ENCODE peak calls at places on chromosome 18, in five cellular contexts. One of them, this sample, is unnamed.

GRCh38 chr18:44149706-44150105 is 531.0 kb upstream of the SETBP1 start:
- DNase-seq in astrocyte: peak; percentile 92
- DNase-seq in colonic mucosa: no peak
- DNase-seq in mammary epithelial cell: peak; percentile 94
- DNase-seq in fibroblast of lung: peak; percentile 50
- DNase-seq in this sample: peak; percentile 60

GRCh38 chr18:44682181-44682870 is 1.6 kb downstream of the SETBP1 start:
- DNase-seq in astrocyte: no peak
- DNase-seq in colonic mucosa: peak; percentile 57
- DNase-seq in mammary epithelial cell: peak; percentile 60
- DNase-seq in fibroblast of lung: no peak
- DNase-seq in this sample: no peak

GRCh38 chr18:77366725-77367641 is 117.3 kb downstream of the GALR1 start:
- DNase-seq in astrocyte: peak; percentile 23
- DNase-seq in colonic mucosa: peak; percentile 64
- DNase-seq in mammary epithelial cell: no peak
- DNase-seq in fibroblast of lung: no peak
- DNase-seq in this sample: peak; percentile 57

GRCh38 chr18:48766487-48766886 is 184.3 kb downstream of the SMAD7 start:
- DNase-seq in astrocyte: no peak
- DNase-seq in colonic mucosa: no peak
- DNase-seq in mammary epithelial cell: no peak
- DNase-seq in fibroblast of lung: no peak
- DNase-seq in this sample: no peak

GRCh38 chr18:74229005-74229404 is 62.8 kb downstream of the CYB5A start:
- DNase-seq in astrocyte: no peak
- DNase-seq in colonic mucosa: no peak
- DNase-seq in mammary epithelial cell: no peak
- DNase-seq in fibroblast of lung: no peak
- DNase-seq in this sample: no peak

GRCh38 chr18:2662990-2663389 is 7.5 kb downstream of the SMCHD1 start:
- DNase-seq in astrocyte: no peak
- DNase-seq in colonic mucosa: no peak
- DNase-seq in mammary epithelial cell: no peak
- DNase-seq in fibroblast of lung: no peak
- DNase-seq in this sample: no peak

GRCh38 chr18:77131652-77132368 is 773 bp downstream of the MBP start:
- DNase-seq in astrocyte: no peak
- DNase-seq in colonic mucosa: peak; percentile 84
- DNase-seq in mammary epithelial cell: peak; percentile 56
- DNase-seq in fibroblast of lung: no peak
- DNase-seq in this sample: peak; percentile 45

GRCh38 chr18:22159014-22159413 is 10.4 kb upstream of the GATA6 start:
- DNase-seq in astrocyte: no peak
- DNase-seq in colonic mucosa: no peak
- DNase-seq in mammary epithelial cell: no peak
- DNase-seq in fibroblast of lung: no peak
- DNase-seq in this sample: no peak

GRCh38 chr18:59265246-59266018 is 7.8 kb downstream of the RAX start:
- DNase-seq in astrocyte: no peak
- DNase-seq in colonic mucosa: no peak
- DNase-seq in mammary epithelial cell: no peak
- DNase-seq in fibroblast of lung: no peak
- DNase-seq in this sample: no peak

DNA sequence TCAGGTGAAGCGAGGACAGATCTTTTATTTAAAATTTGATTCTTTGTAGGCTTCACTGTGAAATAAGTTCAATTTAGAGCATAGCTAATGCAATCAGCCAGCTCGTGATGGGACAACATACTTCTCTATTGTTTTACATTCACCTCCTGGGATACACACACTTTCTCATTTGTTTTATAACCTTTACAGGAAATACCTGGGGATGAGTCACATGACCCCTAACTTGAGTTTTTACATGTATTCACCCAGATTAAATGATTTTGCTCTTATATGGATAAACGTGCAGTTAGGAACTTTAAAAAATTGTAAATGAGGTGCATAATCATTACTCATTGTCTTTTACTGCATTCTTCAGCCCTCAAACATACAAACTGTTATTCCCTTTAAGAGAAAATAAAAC is 152.1 kb downstream of the NEDD4L start:
- DNase-seq in astrocyte: peak; percentile 41
- DNase-seq in colonic mucosa: peak; percentile 16
- DNase-seq in mammary epithelial cell: peak; percentile 47
- DNase-seq in fibroblast of lung: no peak
- DNase-seq in this sample: peak; percentile 75
- H3K9ac ChIP-seq in astrocyte: peak overlapping the region; percentile 63
- H3K9ac ChIP-seq in colonic mucosa: peak overlapping the region; percentile 61
- H3K9ac ChIP-seq in mammary epithelial cell: peak overlapping the region; percentile 91
- H3K9ac ChIP-seq in fibroblast of lung: no peak overlapping the region
- H3K9ac ChIP-seq in this sample: no peak overlapping the region

DNA sequence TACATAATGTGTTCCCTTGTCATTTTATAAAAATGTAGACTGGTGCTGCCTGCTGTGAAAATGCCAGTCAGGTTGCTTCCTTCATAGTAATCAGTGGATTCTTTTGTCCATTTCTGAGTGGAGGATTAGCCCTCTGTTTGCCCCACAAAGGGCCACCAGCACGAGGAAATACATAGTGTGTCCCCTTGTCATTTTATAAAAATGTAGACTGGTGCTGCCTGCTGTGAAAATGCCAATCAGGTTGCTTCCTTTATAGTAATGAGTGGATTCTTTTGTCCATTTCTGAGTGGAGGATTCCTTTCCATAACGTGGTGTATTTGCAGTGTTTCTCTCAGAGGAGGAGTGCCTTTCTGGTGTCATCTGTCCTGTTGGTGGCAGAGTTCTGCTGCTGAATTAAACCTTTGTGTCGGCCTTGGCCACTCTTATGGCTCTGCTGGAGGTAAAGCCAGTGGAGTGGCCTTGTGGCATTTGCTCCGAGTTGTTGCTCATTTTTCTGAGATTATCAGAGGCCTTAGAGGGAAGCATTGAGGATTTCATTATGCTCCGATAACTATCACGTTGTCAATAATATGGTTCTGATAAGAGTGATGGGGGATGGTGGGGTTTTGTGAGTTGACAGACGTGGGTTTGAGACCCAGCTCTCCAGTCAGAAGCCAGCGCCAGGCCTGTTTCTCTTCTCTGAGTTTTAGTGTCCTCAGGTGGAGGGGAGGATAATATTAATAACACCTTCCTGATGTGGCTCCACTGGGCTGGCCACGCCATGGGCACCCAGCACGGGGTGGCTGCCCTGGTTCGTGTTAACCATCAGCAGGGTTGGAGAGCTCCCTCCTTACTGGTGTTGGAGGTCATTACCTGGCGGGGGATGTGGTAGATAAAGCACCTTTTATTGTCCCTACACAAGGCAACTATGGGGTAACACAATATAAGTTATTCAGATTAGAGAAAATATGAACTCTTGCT is 96.6 kb downstream of the NEDD4L start:
- DNase-seq in astrocyte: no peak
- DNase-seq in colonic mucosa: no peak
- DNase-seq in mammary epithelial cell: no peak
- DNase-seq in fibroblast of lung: no peak
- DNase-seq in this sample: no peak
- TF ChIP-seq CTCF in astrocyte: no peak
- TF ChIP-seq CTCF in colonic mucosa: no peak
- TF ChIP-seq CTCF in mammary epithelial cell: no peak
- TF ChIP-seq CTCF in fibroblast of lung: no peak
- TF ChIP-seq CTCF in this sample: peak; percentile 35

GRCh38 chr18:58051765-58052460 is 7.9 kb downstream of the NEDD4L start:
- DNase-seq in astrocyte: no peak
- DNase-seq in colonic mucosa: no peak
- DNase-seq in mammary epithelial cell: peak; percentile 32
- DNase-seq in fibroblast of lung: peak; percentile 53
- DNase-seq in this sample: peak; percentile 40
- H3K9ac ChIP-seq in astrocyte: no peak overlapping the region
- H3K9ac ChIP-seq in colonic mucosa: no peak overlapping the region
- H3K9ac ChIP-seq in mammary epithelial cell: no peak overlapping the region
- H3K9ac ChIP-seq in fibroblast of lung: no peak overlapping the region
- H3K9ac ChIP-seq in this sample: no peak overlapping the region

GRCh38 chr18:36411745-36412168 is 114.2 kb downstream of the FHOD3 start:
- DNase-seq in astrocyte: no peak
- DNase-seq in colonic mucosa: no peak
- DNase-seq in mammary epithelial cell: no peak
- DNase-seq in fibroblast of lung: peak; percentile 3
- DNase-seq in this sample: peak; percentile 44
- TF ChIP-seq CTCF in astrocyte: peak; percentile 21
- TF ChIP-seq CTCF in colonic mucosa: no peak
- TF ChIP-seq CTCF in mammary epithelial cell: peak; percentile 63
- TF ChIP-seq CTCF in fibroblast of lung: peak; percentile 36
- TF ChIP-seq CTCF in this sample: peak; percentile 60

DNA sequence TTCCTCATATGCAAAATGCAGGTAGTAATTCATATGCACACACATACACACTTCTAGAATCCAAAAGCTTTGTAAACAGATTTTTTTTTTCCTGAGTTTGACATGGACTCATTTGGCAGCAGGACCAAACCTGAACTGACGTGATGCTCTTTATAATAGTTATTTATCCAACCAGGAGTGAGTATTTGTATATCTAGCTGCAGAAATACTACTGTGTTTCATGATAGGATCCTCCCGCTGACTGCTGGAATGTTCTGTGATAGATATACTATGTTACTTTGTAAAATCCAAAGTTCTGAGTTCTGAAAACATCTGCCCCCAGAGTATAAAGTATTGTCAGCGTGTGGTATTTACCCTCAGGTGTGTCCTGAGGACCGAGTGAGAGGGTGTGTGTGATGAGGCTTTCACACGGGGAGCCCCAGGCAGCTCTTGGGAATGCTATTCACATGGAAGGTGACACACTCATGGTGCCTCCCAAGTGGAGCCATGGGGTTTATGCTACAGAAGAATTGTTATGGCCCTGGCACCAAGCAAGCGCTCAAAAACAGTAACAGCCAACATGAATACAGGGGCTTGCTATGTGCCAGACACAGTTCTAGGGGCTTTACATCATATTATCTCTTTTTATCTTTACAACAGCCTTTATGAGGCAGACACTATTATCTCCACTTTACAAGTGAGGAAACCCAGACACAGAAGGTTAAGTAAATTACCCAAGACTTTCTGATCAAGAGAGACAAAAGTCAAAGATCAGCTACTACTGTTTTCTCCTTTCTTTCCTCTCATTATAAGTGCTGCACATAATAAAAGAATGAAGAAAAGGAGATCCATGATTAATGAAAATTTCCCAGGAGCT is 16.7 kb upstream of the TXNDC2 start:
- DNase-seq in astrocyte: no peak
- DNase-seq in colonic mucosa: peak; percentile 39
- DNase-seq in mammary epithelial cell: no peak
- DNase-seq in fibroblast of lung: no peak
- DNase-seq in this sample: no peak
- H3K9ac ChIP-seq in astrocyte: no peak overlapping the region
- H3K9ac ChIP-seq in colonic mucosa: peak overlapping the region; percentile 40
- H3K9ac ChIP-seq in mammary epithelial cell: no peak overlapping the region
- H3K9ac ChIP-seq in fibroblast of lung: no peak overlapping the region
- H3K9ac ChIP-seq in this sample: no peak overlapping the region

DNA sequence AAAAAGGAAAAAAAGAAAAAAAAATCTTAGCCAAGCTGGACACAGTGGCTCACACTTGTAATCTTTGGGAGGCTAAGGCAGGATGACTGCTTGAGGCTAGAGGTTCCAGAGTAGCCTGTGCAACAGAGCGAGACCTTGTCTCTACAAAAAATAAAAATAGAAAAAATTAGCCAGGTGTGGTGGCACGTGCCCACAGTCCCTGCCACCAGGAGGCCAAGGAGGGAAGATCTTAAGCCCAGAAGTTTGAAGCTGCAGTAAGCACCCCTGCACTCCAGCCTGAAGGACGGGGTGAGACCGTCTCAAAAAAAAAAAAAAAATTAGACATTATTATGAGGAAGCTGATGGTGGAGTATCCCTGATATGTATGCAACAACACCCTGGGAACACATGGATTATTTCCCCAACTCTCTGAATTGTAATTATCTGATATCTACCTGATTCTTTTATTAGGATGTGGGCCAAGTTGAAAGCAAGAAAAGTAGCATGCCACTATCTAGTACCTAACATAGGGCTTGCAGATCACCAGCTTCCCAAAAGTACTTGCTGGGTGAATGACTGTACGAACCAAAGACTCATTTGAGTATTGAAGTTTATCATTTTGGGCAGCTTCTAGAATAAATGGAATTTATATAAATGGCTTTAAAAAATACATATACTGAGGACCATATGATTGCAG is 140.9 kb downstream of the TCF4 start:
- DNase-seq in astrocyte: no peak
- DNase-seq in colonic mucosa: no peak
- DNase-seq in mammary epithelial cell: no peak
- DNase-seq in fibroblast of lung: no peak
- DNase-seq in this sample: no peak
- TF ChIP-seq CTCF in astrocyte: no peak
- TF ChIP-seq CTCF in colonic mucosa: no peak
- TF ChIP-seq CTCF in mammary epithelial cell: no peak
- TF ChIP-seq CTCF in fibroblast of lung: no peak
- TF ChIP-seq CTCF in this sample: no peak

GRCh38 chr18:41655074-41655473 is 300.0 kb upstream of the PIK3C3 start:
- DNase-seq in astrocyte: no peak
- DNase-seq in colonic mucosa: no peak
- DNase-seq in mammary epithelial cell: no peak
- DNase-seq in fibroblast of lung: no peak
- DNase-seq in this sample: no peak

GRCh38 chr18:41660654-41661053 is 294.4 kb upstream of the PIK3C3 start:
- DNase-seq in astrocyte: peak; percentile 48
- DNase-seq in colonic mucosa: no peak
- DNase-seq in mammary epithelial cell: peak; percentile 29
- DNase-seq in fibroblast of lung: no peak
- DNase-seq in this sample: peak; percentile 3

GRCh38 chr18:41657189-41657588 is 297.8 kb upstream of the PIK3C3 start:
- DNase-seq in astrocyte: no peak
- DNase-seq in colonic mucosa: no peak
- DNase-seq in mammary epithelial cell: no peak
- DNase-seq in fibroblast of lung: no peak
- DNase-seq in this sample: no peak
- H3K9ac ChIP-seq in astrocyte: no peak overlapping the region
- H3K9ac ChIP-seq in colonic mucosa: no peak overlapping the region
- H3K9ac ChIP-seq in mammary epithelial cell: no peak overlapping the region
- H3K9ac ChIP-seq in fibroblast of lung: no peak overlapping the region
- H3K9ac ChIP-seq in this sample: no peak overlapping the region

DNA sequence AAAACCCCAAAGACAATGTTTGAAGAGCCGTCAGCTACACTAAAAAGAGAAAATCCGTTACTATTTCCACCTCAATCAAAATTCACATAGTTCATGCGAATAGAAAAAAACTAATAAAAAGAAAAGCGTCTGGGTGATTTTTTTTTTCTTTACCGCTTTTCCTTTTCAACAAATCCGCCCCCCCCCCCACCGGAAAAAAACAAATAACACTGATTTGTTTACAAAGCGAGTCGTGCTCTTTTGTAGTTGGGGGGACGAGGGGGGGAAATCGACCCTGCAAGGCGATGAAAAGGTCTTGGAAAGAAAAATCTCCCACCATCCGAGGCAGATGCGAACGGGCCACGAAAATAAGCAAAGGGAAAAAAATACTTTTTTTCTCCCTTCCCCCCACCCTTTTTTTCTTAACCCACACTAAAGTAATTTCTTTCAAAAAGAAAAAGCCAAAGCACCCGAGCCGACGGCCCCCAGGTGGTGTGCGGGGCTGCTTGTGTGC is 640 bp downstream of the ZNF521 start:
- DNase-seq in astrocyte: no peak
- DNase-seq in colonic mucosa: peak; percentile 23
- DNase-seq in mammary epithelial cell: no peak
- DNase-seq in fibroblast of lung: peak; percentile 10
- DNase-seq in this sample: no peak
- TF ChIP-seq CTCF in astrocyte: no peak
- TF ChIP-seq CTCF in colonic mucosa: no peak
- TF ChIP-seq CTCF in mammary epithelial cell: no peak
- TF ChIP-seq CTCF in fibroblast of lung: no peak
- TF ChIP-seq CTCF in this sample: no peak

This sample was measured in PC-3.